ENCODE peak calls at places on chromosomes 1 and 21, in eight cellular contexts. Y is mammary epithelial cell, J is NT2/D1, E is IMR-90, M is prostate gland, D is aorta, B is right lobe of liver, Q is thoracic aorta. O is an unnamed sample. For H3K4me1, the result is how much of the 10 kb centered on the place peaks cover.

GRCh38 chr1:38586993-38587646 is 272.5 kb downstream of the RRAGC start:
- DNase-seq in Y (peak), J (peak), E (no peak), M (no peak), D (no peak), B (peak), Q (no peak), O (peak)

GRCh38 chr1:65119951-65120350 is 28.1 kb upstream of the AK4 start:
- DNase-seq in Y (no peak), J (no peak), E (peak), M (no peak), D (no peak), B (no peak), Q (no peak), O (no peak)

GRCh38 chr1:203447147-203447546 is 28.5 kb upstream of the PRELP start:
- DNase-seq in Y (no peak), J (no peak), E (no peak), M (no peak), D (no peak), B (no peak), Q (no peak), O (no peak)

GRCh38 chr1:151819951-151820623 is 11.5 kb downstream of the RORC start:
- DNase-seq in Y (peak), J (no peak), E (no peak), M (no peak), D (no peak), B (peak), Q (no peak), O (no peak)

GRCh38 chr21:45818276-45818903 is 163.2 kb upstream of the COL6A1 start:
- DNase-seq in Y (peak), J (no peak), E (peak), M (no peak), D (no peak), B (no peak), Q (no peak), O (no peak)

GRCh38 chr1:89820423-89821321 is at the start of gene LRRC8D:
- DNase-seq in Y (peak), J (peak), E (peak), M (peak), D (peak), B (peak), Q (no peak), O (peak)

GRCh38 chr1:81800741-81801031 is at the start of gene ADGRL2:
- DNase-seq in Y (no peak), J (peak), E (no peak), M (peak), D (peak), B (peak), Q (no peak), O (no peak)

GRCh38 chr21:15437873-15438272 is 291.9 kb upstream of the USP25 start:
- DNase-seq in Y (peak), J (no peak), E (no peak), M (no peak), D (no peak), B (no peak), Q (no peak), O (no peak)

GRCh38 chr21:37593015-37593414 is 226.4 kb downstream of the DYRK1A start:
- DNase-seq in Y (no peak), J (peak), E (no peak), M (no peak), D (no peak), B (no peak), Q (no peak), O (peak)

GRCh38 chr1:202618387-202619022 is 91.7 kb downstream of the SYT2 start:
- DNase-seq in Y (peak), J (no peak), E (peak), M (no peak), D (no peak), B (no peak), Q (no peak), O (no peak)

GRCh38 chr1:66575739-66576138 is 41.8 kb downstream of the SGIP1 start:
- DNase-seq in Y (no peak), J (no peak), E (peak), M (no peak), D (no peak), B (no peak), Q (no peak), O (no peak)

DNA sequence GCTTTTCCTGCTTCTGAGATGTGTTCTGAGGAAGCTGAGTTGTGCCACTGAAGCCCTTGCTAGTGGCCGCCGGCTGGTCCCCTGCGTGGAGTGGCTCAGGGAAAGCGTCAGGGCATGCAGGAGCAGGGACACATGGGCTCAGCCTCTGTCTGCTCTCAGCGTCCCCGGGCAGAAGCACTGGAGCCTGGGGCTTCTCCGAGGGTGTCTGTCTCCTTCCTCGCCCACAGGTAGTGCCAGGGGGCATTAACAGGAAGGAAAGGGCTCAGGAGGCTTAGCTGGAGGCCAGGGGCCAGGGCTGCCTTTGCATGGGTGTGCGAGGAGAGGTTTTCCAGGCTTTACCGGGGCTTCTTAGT is 7.4 kb downstream of the PRDM16 start:
- DNase-seq in Y (no peak), J (no peak), E (no peak), M (no peak), D (no peak), B (no peak), Q (no peak), O (no peak)
- H3K4me1 ChIP-seq in Y (under half), J (under half), E (under half), M (under half), D (under half), B (under half), Q (half or more), O (under half)

GRCh38 chr1:25706146-25707089 is 89.8 kb downstream of the MAN1C1 start:
- DNase-seq in Y (no peak), J (no peak), E (no peak), M (no peak), D (no peak), B (no peak), Q (no peak), O (no peak)
- H3K4me1 ChIP-seq in Y (under half), J (under half), E (under half), M (under half), D (under half), B (under half), Q (under half), O (under half)

GRCh38 chr1:212977781-212978645 is 27.7 kb downstream of the VASH2 start:
- DNase-seq in Y (no peak), J (no peak), E (peak), M (no peak), D (no peak), B (no peak), Q (no peak), O (no peak)
- H3K4me1 ChIP-seq in Y (under half), J (under half), E (under half), M (under half), D (under half), B (under half), Q (under half), O (under half)

GRCh38 chr1:59332983-59333382 is 36.1 kb downstream of the FGGY start:
- DNase-seq in Y (peak), J (no peak), E (peak), M (no peak), D (no peak), B (no peak), Q (no peak), O (no peak)
- H3K4me1 ChIP-seq in Y (under half), J (under half), E (under half), M (under half), D (under half), B (under half), Q (under half), O (under half)

GRCh38 chr1:153880024-153880423 is 42.7 kb downstream of the GATAD2B start:
- DNase-seq in Y (no peak), J (no peak), E (no peak), M (no peak), D (peak), B (peak), Q (no peak), O (no peak)

GRCh38 chr1:153880962-153881361 is 41.8 kb downstream of the GATAD2B start:
- DNase-seq in Y (peak), J (no peak), E (peak), M (peak), D (peak), B (peak), Q (peak), O (peak)

GRCh38 chr1:153883223-153883622 is 39.5 kb downstream of the GATAD2B start:
- DNase-seq in Y (no peak), J (no peak), E (no peak), M (no peak), D (no peak), B (no peak), Q (no peak), O (no peak)

GRCh38 chr1:153882296-153882912 is 40.4 kb downstream of the GATAD2B start:
- DNase-seq in Y (no peak), J (no peak), E (peak), M (no peak), D (no peak), B (no peak), Q (no peak), O (peak)

GRCh38 chr1:153881764-153882163 is 41.0 kb downstream of the GATAD2B start:
- DNase-seq in Y (no peak), J (no peak), E (peak), M (no peak), D (peak), B (peak), Q (no peak), O (peak)
- H3K4me1 ChIP-seq in Y (under half), J (under half), E (under half), M (under half), D (under half), B (under half), Q (under half), O (under half)

DNA sequence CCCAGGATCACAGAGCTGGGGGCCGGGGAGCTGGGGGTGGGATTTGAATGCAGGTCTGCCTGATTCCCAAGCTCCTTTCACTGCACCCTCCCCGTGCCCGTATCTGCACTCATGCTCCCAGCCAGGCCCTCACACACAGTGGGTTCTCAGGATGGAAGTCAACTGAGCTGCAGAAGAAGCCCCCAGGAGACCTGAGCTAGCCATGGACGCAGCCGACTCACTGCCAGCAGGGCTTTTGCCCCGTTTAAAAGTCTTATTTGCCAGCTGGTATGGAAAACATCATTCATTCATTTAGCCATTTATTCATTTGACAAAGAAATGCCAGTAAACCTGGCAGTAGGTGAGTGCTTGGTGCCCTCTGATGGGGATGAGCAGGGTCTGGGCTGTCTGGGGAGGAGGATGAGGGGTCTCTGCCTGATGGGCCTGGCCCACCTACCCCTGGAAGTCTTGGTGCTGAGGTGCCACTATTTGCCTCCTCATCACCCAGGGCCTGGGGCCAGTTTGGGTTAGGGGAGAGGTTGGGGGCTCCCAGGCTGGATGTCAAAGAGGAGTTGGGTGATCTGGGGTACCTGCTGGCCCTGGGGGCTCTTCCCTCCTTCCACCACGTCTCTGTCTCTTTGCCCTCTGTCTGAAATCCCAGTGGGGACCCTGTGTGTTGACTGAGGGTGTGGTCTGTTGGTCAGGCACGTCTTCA is 2.8 kb downstream of the TNFRSF1B start:
- DNase-seq in Y (no peak), J (no peak), E (no peak), M (no peak), D (no peak), B (no peak), Q (no peak), O (no peak)
- H3K4me1 ChIP-seq in Y (under half), J (under half), E (under half), M (under half), D (under half), B (under half), Q (under half), O (under half)

DNA sequence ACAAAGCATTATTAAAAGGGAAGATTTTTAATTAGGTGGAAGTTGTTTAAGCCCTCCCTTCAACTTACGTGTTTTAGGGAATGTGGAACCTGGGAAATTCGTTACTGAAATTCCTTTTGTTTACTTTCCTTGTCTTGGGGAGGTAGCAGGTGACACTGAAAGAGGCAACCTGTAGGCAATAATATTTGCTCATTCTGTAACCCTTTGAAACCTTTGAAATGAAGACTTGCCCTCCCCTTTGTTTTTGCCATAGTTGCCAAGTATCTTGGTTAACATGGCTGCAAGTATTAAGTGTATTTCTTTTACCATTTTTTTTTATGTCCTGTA is 1.7 kb downstream of the MRPS6 start:
- DNase-seq in Y (no peak), J (no peak), E (no peak), M (no peak), D (no peak), B (no peak), Q (no peak), O (no peak)
- H3K4me1 ChIP-seq in Y (under half), J (under half), E (under half), M (under half), D (under half), B (under half), Q (half or more), O (under half)

O was measured in HAP-1.